ENCODE peak calls at places on chromosomes 4 and X, in seven cellular contexts. Q is NCI-H1417 treated with DMSO at 0.1 percent for 48 hours; N is AG08395; D is activated CD8-positive, alpha-beta memory T cell treated with anti-CD3 and anti-CD28 coated beads, Interleukin-2, amount 50 U/mL, for 4 hours; J is HEK293T; H is AG20443; U is activated T-cell treated with anti-CD3 and anti-CD28 coated beads, Interleukin-2, amount 50 U/mL, for 72 hours. F is an unnamed sample.

GRCh38 chr4:2794707-2795557 is 2.0 kb downstream of the SH3BP2 start:
- DNase-seq in Q (no peak), N (peak), D (peak), J (no peak), H (peak), U (no peak), F (no peak)

GRCh38 chr4:100075486-100076270 is 114.6 kb downstream of the DDIT4L start:
- DNase-seq in Q (no peak), N (no peak), D (no peak), J (no peak), H (no peak), U (no peak), F (no peak)

GRCh38 chr4:74414149-74414809 is 30.7 kb upstream of the AREG start:
- DNase-seq in Q (no peak), N (no peak), D (no peak), J (no peak), H (no peak), U (no peak), F (no peak)

GRCh38 chrX:1451676-1452496 is 823 bp downstream of the ASMTL start:
- DNase-seq in Q (no peak), N (no peak), D (peak), J (no peak), H (no peak), U (no peak), F (no peak)

GRCh38 chr4:78237360-78237759 is 180.2 kb downstream of the FRAS1 start:
- DNase-seq in Q (no peak), N (no peak), D (no peak), J (no peak), H (no peak), U (no peak), F (no peak)

GRCh38 chrX:809081-809480 is 178.5 kb downstream of the SHOX start:
- DNase-seq in Q (no peak), N (no peak), D (no peak), J (no peak), H (no peak), U (no peak), F (no peak)

GRCh38 chrX:1516596-1517104 is 20.3 kb downstream of the P2RY8 start:
- DNase-seq in Q (no peak), N (no peak), D (no peak), J (no peak), H (no peak), U (no peak), F (no peak)

GRCh38 chrX:10618911-10619310 is 1.5 kb downstream of the MID1 start:
- DNase-seq in Q (no peak), N (no peak), D (no peak), J (no peak), H (no peak), U (no peak), F (no peak)

GRCh38 chr4:113645771-113646455 is 115.6 kb downstream of the CAMK2D start:
- DNase-seq in Q (no peak), N (peak), D (no peak), J (peak), H (peak), U (no peak), F (peak)

GRCh38 chr4:101251261-101251660 is 96.1 kb downstream of the PPP3CA start:
- DNase-seq in Q (no peak), N (no peak), D (no peak), J (no peak), H (no peak), U (no peak), F (no peak)

GRCh38 chr4:159151701-159152100 is 48.8 kb downstream of the RAPGEF2 start:
- DNase-seq in Q (no peak), N (no peak), D (no peak), J (no peak), H (no peak), U (no peak), F (no peak)